ENCODE peak calls at places on chromosomes 13 and 19, in five cellular contexts. M is astrocyte of the cerebellum, D is colonic mucosa, L is H1, Y is thoracic aorta. E is an unnamed sample.

GRCh38 chr19:29533578-29534544 is 8.1 kb downstream of the VSTM2B start:
- DNase-seq in M (no peak), D (no peak), L (peak), Y (no peak), E (no peak)

GRCh38 chr13:97194473-97194872 is 27.7 kb upstream of the MBNL2 start:
- DNase-seq in M (peak), D (no peak), L (no peak), Y (no peak), E (peak)

GRCh38 chr19:45766919-45767346 is 2.1 kb downstream of the SIX5 start:
- DNase-seq in M (no peak), D (no peak), L (peak), Y (no peak), E (no peak)

GRCh38 chr13:28564030-28564429 is 69.1 kb upstream of the FLT1 start:
- DNase-seq in M (no peak), D (peak), L (no peak), Y (no peak), E (no peak)

GRCh38 chr13:36551445-36551844 is 119.2 kb downstream of the CCNA1 start:
- DNase-seq in M (no peak), D (no peak), L (no peak), Y (no peak), E (no peak)

GRCh38 chr19:40006273-40006691 is 9.4 kb downstream of the ZNF546 start:
- DNase-seq in M (peak), D (no peak), L (no peak), Y (no peak), E (peak)

GRCh38 chr13:99870541-99870940 is 101.0 kb downstream of the ZIC5 start:
- DNase-seq in M (no peak), D (no peak), L (no peak), Y (no peak), E (no peak)

GRCh38 chr19:34319785-34320184 is 45.2 kb upstream of the GPI start:
- DNase-seq in M (peak), D (no peak), L (no peak), Y (peak), E (peak)

GRCh38 chr19:32819415-32820400 is 49.9 kb downstream of the SLC7A9 start:
- DNase-seq in M (no peak), D (no peak), L (no peak), Y (no peak), E (no peak)

GRCh38 chr19:31356587-31357314 is 7.5 kb upstream of the TSHZ3 start:
- DNase-seq in M (no peak), D (peak), L (peak), Y (no peak), E (no peak)

GRCh38 chr13:30292325-30292724 is 15.0 kb downstream of the KATNAL1 start:
- DNase-seq in M (no peak), D (no peak), L (no peak), Y (no peak), E (no peak)

GRCh38 chr19:49932731-49933131 is 3.4 kb upstream of the NUP62 start:
- DNase-seq in M (no peak), D (no peak), L (no peak), Y (no peak), E (no peak)

GRCh38 chr19:582497-583197 is 7.0 kb upstream of the HCN2 start:
- DNase-seq in M (no peak), D (no peak), L (no peak), Y (no peak), E (no peak)

GRCh38 chr13:50829896-50830295 is 13.6 kb downstream of the DLEU7 start:
- DNase-seq in M (no peak), D (no peak), L (no peak), Y (no peak), E (no peak)

GRCh38 chr19:4379383-4380253 is 20.7 kb downstream of the SH3GL1 start:
- DNase-seq in M (no peak), D (no peak), L (no peak), Y (no peak), E (peak)

GRCh38 chr13:36282818-36283432 is 14.7 kb downstream of the CCDC169 start:
- DNase-seq in M (peak), D (no peak), L (no peak), Y (no peak), E (peak)

GRCh38 chr13:89458456-89458855 is 1787.3 kb downstream of the SLITRK5 start:
- DNase-seq in M (no peak), D (no peak), L (no peak), Y (no peak), E (no peak)

DNA sequence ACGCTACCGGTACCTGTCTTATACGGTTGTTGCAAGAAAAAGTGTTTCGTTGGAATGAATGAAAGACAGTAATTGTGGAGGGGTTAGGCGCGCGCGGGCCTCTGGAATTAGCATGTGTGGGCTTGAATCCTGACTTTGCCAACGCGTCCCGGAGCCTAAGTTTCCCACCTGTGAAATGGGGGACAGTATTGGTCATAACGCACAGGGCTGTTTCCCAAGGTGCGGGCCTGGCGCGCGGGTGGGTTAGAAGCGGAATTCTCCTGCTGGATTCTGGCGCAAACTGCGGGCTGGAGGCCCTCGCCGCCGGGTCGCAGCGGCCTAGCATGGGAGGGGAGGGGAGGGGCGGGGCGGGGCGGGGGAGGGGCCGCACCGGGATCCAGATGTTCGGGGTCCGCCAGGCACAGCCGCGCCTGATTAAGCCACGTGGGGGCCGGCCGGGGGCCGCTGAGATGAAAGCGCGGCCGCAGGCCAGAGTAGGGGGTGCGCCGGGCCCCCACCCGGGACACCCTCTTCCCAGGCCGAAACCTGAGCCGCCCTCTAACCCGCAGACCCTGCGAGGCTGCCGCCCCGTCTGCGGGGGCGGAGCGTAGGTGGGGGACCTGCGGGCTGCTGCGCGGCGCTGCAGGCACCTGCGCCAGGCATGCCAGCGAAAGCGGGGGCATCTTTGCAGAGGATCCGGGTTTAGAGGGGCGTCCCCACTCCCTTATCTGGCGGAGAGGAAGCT is 1.2 kb upstream of the TMEM59L start:
- DNase-seq in M (no peak), D (no peak), L (peak), Y (no peak), E (no peak)
- H3K4me3 ChIP-seq in M (no peak), D (no peak), L (peak), Y (peak), E (no peak)

GRCh38 chr19:18161691-18162039 is 8.7 kb downstream of the PIK3R2 start:
- DNase-seq in M (no peak), D (no peak), L (no peak), Y (no peak), E (no peak)
- H3K4me3 ChIP-seq in M (no peak), D (no peak), L (no peak), Y (peak), E (no peak)

DNA sequence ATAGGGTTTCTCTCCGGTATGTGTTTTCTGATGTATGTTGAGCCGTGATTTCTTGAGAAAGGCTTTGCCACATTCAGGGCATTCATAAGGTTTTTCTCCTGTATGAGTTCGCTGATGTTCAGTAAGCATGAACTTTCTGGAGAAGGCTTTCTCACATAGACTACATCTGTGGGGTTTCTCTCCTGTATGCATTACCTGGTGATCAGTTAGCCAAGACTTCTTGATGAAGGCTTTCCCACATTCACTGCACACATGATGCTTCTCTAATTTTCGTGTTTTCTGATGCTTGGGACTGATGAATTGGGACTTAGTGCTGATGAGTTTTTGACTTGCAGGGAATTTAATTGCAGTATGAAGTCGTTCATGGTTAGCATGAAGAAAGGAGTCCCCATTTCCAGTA is 21.1 kb downstream of the ZNF350 start:
- DNase-seq in M (no peak), D (no peak), L (no peak), Y (no peak), E (no peak)
- H3K4me3 ChIP-seq in M (no peak), D (no peak), L (no peak), Y (peak), E (no peak)

DNA sequence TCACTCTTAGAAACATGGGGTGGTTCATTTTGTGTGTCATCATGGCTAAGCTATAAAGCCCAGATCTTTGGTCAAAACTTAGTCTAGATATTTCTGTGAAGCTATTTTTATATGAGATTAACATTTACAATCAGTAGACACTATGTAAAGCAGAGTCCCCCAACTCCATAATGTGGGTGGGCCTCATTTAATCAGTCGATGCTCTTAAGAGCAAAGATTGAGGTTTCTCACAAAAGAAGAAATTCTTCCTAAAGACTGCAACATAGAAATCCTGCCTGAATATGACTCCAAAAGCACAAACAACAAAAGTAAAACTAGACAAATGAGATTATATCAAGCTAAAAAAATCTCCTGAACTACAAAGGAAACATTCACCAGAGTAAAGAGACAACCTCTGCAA is 642.2 kb downstream of the DIAPH3 start:
- DNase-seq in M (no peak), D (no peak), L (no peak), Y (no peak), E (no peak)
- H3K4me3 ChIP-seq in M (no peak), D (no peak), L (no peak), Y (no peak), E (no peak)